ENCODE peak calls at places on chromosome 22, in five cellular contexts. L is mesendoderm, D is adrenal gland, K is tibial nerve, H is stomach. E is an unnamed sample. For H3K27me3, the result is how much of the 10 kb centered on the place peaks cover.

GRCh38 chr22:28810839-28811491 is 10.6 kb upstream of the XBP1 start:
- DNase-seq in L (no peak), D (peak), K (no peak), H (no peak), E (no peak)

GRCh38 chr22:34105461-34106062 is 185.3 kb upstream of the LARGE1 start:
- DNase-seq in L (peak), D (peak), K (peak), H (peak), E (peak)

GRCh38 chr22:32206774-32207758 is 2.2 kb upstream of the RFPL2 start:
- DNase-seq in L (peak), D (no peak), K (no peak), H (peak), E (no peak)

GRCh38 chr22:42820075-42820763 is 36.9 kb downstream of the ARFGAP3 start:
- DNase-seq in L (peak), D (no peak), K (no peak), H (no peak), E (no peak)

GRCh38 chr22:17924076-17924475 is 100.3 kb downstream of the MICAL3 start:
- DNase-seq in L (no peak), D (peak), K (no peak), H (no peak), E (no peak)

GRCh38 chr22:40552070-40552469 is 84.4 kb downstream of the MRTFA start:
- DNase-seq in L (no peak), D (no peak), K (no peak), H (no peak), E (peak)

GRCh38 chr22:17101475-17102296 is 16.9 kb downstream of the IL17RA start:
- DNase-seq in L (no peak), D (no peak), K (no peak), H (no peak), E (no peak)

GRCh38 chr22:35705141-35705540 is 12.5 kb upstream of the APOL5 start:
- DNase-seq in L (no peak), D (no peak), K (no peak), H (no peak), E (no peak)

GRCh38 chr22:41286639-41287091 is 678 bp upstream of the RANGAP1 start:
- DNase-seq in L (no peak), D (peak), K (no peak), H (no peak), E (no peak)

GRCh38 chr22:42697542-42698013 is 23.1 kb downstream of the A4GALT start:
- DNase-seq in L (peak), D (peak), K (no peak), H (peak), E (peak)

GRCh38 chr22:39664485-39665200 is 94.1 kb downstream of the CACNA1I start:
- DNase-seq in L (peak), D (no peak), K (no peak), H (no peak), E (no peak)

GRCh38 chr22:38082986-38083710 is 836 bp downstream of the SLC16A8 start:
- DNase-seq in L (no peak), D (no peak), K (no peak), H (no peak), E (no peak)

DNA sequence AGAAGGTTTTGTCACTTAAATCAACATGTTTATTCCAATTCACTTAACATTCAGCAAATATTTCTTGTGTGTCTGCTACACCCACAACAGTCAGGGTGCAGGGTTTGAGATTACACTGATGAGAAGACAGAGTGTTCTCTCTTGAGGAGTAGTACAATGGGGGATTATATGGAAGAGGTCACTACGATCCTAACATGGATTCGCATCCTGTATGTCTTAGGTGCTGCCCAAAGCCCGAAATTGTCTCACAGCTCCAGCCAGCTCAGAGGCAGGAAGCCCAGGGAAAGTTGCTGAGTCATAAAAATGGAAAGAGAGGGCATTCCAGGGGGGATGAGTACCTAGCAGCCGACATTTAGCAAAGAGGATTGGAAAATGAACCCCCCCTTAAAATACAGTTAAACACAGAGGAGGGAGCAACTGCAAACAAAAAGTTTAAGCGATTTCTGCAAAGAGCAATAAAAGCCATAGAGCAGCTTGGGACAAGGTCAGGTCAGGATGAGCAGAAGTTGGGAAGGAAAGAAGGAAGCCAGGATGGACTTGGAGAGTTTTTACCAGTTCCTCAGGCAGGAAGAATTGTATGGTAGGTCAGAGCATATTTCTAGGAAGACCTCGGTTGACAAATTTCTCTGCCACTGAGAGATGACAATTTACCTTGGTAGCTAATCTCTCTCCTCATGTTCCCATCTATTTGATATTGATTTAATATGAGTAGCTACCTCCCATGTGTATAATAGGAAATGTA is 49.5 kb downstream of the IGLL5 start:
- DNase-seq in L (no peak), D (no peak), K (no peak), H (no peak), E (no peak)
- H3K27me3 ChIP-seq in L (under half), D (under half), K (under half), H (under half), E (under half)

DNA sequence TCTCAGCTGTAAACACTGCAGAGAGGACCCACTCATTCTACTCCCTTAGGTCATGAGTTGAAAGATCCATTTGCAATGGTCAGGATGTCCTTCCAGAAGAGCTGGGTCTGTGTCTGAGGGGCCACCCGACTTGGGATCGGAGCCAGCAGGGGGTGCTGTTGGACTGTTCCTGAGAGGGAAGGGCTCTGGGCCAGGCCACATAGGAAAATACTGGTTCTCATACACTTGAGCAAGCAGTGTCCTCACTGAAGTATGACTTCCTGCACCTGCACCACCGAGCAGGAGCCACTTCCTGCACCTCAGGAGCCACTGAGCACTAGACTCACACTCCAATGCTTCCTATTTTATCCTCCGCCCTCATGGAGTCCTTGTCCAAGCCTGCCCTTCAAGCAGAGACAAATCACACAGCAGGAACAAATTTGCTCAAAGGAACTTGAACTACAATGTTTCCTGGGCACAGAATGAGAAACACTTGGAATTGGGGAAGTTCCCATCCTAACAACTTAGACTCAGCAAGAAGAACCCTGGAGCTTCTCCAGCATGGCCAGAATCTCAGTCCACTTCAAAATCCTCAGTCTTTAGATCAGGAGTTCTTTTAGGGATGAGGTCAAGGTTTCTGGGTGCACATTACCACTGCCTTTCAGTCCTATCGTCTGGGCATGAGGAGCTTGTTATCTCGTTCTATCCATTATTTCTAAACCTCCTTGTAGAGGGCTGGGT is 36.6 kb upstream of the VPREB1 start:
- DNase-seq in L (peak), D (peak), K (peak), H (peak), E (peak)
- H3K27me3 ChIP-seq in L (under half), D (under half), K (under half), H (under half), E (half or more)

DNA sequence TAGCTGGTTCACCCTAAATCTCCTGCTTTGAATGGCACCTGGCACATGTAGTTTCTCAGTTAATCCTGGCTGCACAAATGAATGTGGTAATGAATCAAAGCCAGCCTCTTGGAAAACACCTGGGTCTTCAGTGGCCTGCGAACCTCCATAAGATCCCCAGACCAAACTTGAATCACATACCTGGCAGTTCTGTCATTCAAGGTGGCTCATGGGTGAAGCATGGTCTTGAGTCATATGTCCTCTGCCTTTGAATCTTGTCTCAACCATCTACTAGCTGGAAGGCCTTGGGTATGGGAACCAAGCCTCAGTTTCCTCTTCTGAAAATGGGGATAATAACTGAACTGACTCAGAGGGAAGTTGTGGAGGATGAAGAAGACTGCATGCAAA is 549.4 kb downstream of the MIAT start:
- DNase-seq in L (no peak), D (no peak), K (no peak), H (no peak), E (no peak)
- H3K27me3 ChIP-seq in L (under half), D (under half), K (under half), H (under half), E (under half)

GRCh38 chr22:45975266-45976161 is 1.4 kb downstream of the WNT7B start:
- DNase-seq in L (peak), D (no peak), K (no peak), H (no peak), E (no peak)

GRCh38 chr22:45977003-45977395 is at the start of gene WNT7B:
- DNase-seq in L (peak), D (no peak), K (no peak), H (no peak), E (no peak)

GRCh38 chr22:45976351-45977002 is 485 bp downstream of the WNT7B start:
- DNase-seq in L (no peak), D (no peak), K (no peak), H (no peak), E (no peak)

GRCh38 chr22:45978275-45978713 is 1.3 kb upstream of the WNT7B start:
- DNase-seq in L (no peak), D (no peak), K (no peak), H (no peak), E (no peak)

DNA sequence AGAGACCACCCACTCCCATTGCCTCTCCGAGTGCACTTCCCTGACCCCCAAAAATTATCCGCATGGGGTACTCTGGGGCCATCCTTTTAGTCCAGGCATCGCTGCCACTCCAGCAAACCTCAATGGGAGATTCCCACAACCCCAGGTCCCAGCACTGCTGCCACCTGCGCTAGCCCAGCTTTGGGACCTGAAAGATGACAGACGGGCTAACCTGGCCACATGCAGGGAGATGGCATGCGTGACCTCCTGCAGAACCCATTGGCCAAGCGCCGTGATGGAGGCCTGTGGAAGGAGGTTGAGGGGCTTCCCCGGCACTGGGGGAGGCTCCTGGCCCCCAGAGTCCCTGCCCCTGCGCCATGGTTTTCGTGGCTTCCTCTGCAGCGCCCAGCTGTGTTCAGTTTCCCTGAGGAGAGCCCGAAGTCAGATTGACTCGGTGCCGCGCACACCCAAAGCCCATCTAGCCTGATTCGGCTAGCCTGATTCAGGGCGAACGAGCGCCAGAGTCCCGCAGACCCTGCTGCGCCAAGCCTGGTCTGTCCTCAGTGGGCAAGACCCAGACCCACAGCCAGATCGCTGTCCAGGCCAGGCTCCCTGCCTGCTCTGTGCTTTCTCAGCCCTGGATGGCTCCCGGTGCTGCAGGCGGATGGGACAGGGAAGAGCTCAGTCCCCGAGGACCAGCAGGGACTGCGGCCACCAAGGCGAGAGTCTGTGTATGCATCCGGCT is 751 bp upstream of the WNT7B start:
- DNase-seq in L (peak), D (no peak), K (no peak), H (no peak), E (no peak)
- H3K27me3 ChIP-seq in L (under half), D (half or more), K (under half), H (half or more), E (half or more)

GRCh38 chr22:50734343-50734771 is 3.6 kb upstream of the ACR start:
- DNase-seq in L (no peak), D (peak), K (peak), H (no peak), E (peak)

GRCh38 chr22:50730941-50731661 is 6.9 kb upstream of the ACR start:
- DNase-seq in L (peak), D (no peak), K (peak), H (no peak), E (peak)

GRCh38 chr22:50733521-50734342 is 4.3 kb upstream of the ACR start:
- DNase-seq in L (no peak), D (peak), K (peak), H (no peak), E (peak)

GRCh38 chr22:50731811-50732624 is 6.0 kb upstream of the ACR start:
- DNase-seq in L (no peak), D (no peak), K (peak), H (peak), E (peak)

GRCh38 chr22:50732681-50733080 is 5.3 kb upstream of the ACR start:
- DNase-seq in L (no peak), D (peak), K (no peak), H (no peak), E (no peak)
- H3K27me3 ChIP-seq in L (under half), D (under half), K (under half), H (under half), E (under half)

DNA sequence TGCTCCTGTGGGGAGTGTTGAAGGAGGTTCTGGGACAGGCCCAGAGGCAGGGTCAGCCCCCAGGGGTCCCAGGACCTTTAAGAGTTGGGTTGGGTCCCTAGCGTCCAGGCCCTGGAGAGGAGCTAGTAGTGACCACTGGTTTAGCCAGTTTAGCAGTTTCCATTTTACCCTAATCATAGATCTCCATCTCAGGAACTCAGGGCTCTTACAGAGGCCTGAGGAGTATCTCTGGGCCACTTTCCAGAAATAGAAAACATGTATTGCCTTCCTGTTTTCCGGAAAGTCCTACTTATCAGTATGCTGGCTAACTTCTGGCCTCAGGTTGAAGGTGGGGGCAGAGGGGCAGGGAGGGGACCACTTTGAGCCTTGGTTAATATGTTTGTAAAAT is 13.5 kb downstream of the NCF4 start:
- DNase-seq in L (no peak), D (no peak), K (no peak), H (no peak), E (no peak)
- H3K27me3 ChIP-seq in L (under half), D (under half), K (under half), H (under half), E (under half)

DNA sequence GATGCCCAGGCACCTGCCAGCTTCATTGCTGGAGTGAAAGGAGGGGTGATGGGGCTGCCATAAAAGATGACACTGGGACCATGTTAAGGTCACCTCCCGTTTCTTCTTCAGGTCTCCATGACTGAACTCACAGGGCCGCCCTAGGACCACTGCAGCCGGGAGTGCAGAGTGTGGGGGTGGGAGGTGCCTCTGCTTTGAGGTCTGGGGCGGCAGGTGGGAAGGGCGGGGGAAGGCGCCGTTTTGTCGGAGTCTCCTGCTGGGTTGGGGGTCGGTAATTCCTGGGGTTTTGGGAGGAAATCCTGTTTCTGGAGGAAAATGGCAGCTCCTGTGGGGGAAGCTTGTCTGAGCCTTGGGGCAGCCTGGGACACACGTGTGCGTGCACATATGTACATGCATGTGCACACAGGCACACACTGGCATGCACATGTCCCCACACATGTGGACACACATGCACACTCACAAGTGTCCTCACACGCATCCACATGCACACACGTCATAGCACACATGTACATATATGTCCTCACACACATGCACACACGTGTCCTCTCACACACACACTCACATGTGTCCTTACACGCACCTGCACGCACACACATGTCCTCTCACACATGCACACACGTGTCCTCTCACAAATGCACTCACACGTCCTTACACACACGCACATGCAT is 990.9 kb downstream of the BRD1 start:
- DNase-seq in L (no peak), D (no peak), K (no peak), H (no peak), E (no peak)
- H3K27me3 ChIP-seq in L (under half), D (under half), K (under half), H (under half), E (under half)

GRCh38 chr22:22593964-22594656 is 35.0 kb upstream of the PRAME start:
- DNase-seq in L (peak), D (peak), K (peak), H (peak), E (peak)

GRCh38 chr22:22588485-22589164 is 29.6 kb upstream of the PRAME start:
- DNase-seq in L (no peak), D (no peak), K (no peak), H (no peak), E (no peak)

GRCh38 chr22:22593250-22593649 is 34.2 kb upstream of the PRAME start:
- DNase-seq in L (no peak), D (no peak), K (no peak), H (no peak), E (no peak)

GRCh38 chr22:22590136-22590891 is 31.2 kb upstream of the PRAME start:
- DNase-seq in L (no peak), D (no peak), K (no peak), H (no peak), E (no peak)

GRCh38 chr22:22591348-22592299 is 32.6 kb upstream of the PRAME start:
- DNase-seq in L (no peak), D (no peak), K (no peak), H (no peak), E (no peak)
- H3K27me3 ChIP-seq in L (under half), D (under half), K (under half), H (under half), E (under half)

DNA sequence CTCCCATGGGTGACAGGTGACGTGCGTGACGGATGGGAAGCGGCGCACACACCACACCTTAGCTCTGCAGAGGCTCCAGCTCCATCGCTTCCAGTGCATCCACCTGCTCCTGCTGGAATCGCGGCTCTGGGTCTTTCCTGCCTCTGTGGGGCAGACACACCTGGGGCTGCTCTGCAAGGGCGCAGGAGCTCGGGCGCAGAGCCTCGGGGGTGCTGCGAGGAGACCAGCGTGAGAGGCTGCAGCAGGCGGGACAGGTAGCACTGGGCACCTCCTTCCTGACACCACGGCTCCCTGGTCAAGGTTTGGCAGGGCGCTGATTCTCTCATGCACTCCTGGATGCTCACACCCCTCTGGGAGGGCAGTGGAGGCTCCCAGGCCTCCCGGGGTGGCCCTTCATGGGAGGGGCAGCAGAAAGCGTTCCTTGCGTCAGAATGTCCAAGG is 1494.3 kb downstream of the BRD1 start:
- DNase-seq in L (no peak), D (no peak), K (no peak), H (no peak), E (no peak)
- H3K27me3 ChIP-seq in L (under half), D (under half), K (under half), H (under half), E (under half)

E was measured in heart right ventricle.